ENCODE peak calls at places on chromosomes 6 and 20, in seven cellular contexts. B, N, G, E, H, L and J are unnamed samples.
A peak's percentile ranks its signal among the peaks of the same experiment; 100 is the strongest.

GRCh38 chr6:75283907-75284284 is 696 bp downstream of the TMEM30A start:
- DNase-seq in G (no peak), N (peak; percentile 20), E (no peak), L (no peak), B (no peak), H (peak; percentile 21), J (no peak)

GRCh38 chr20:49700411-49701185 is 13.1 kb downstream of the B4GALT5 start:
- DNase-seq in B (peak; percentile 86), H (no peak), N (no peak), L (no peak), E (peak; percentile 92), G (no peak), J (no peak)

GRCh38 chr6:122653094-122653493 is 42.9 kb downstream of the PKIB start:
- DNase-seq in G (no peak), E (no peak), L (no peak), B (no peak), H (peak; percentile 63), N (no peak), J (no peak)

GRCh38 chr6:106799008-106799952 is 169.9 kb downstream of the QRSL1 start:
- DNase-seq in L (no peak), B (peak; percentile 3), E (peak; percentile 73), H (peak; percentile 68), G (no peak), N (peak; percentile 10), J (no peak)

GRCh38 chr20:37315293-37316110 is 26.0 kb downstream of the MANBAL start:
- DNase-seq in H (no peak), L (no peak), E (peak; percentile 68), B (peak; percentile 76), G (no peak), N (no peak), J (no peak)

GRCh38 chr6:148608211-148608951 is 138.4 kb upstream of the UST start:
- DNase-seq in L (no peak), B (peak; percentile 39), N (no peak), G (no peak), E (no peak), H (no peak), J (no peak)

GRCh38 chr6:110256366-110256765 is 76.1 kb downstream of the CDC40 start:
- DNase-seq in G (no peak), H (no peak), B (no peak), L (no peak), E (no peak), N (no peak), J (no peak)

GRCh38 chr20:58693226-58694006 is 816 bp downstream of the NPEPL1 start:
- DNase-seq in B (no peak), G (no peak), L (no peak), E (no peak), N (no peak), H (peak; percentile 20), J (peak; percentile 45)

GRCh38 chr6:46437671-46438221 is 53.5 kb downstream of the RCAN2 start:
- DNase-seq in G (no peak), N (no peak), E (peak; percentile 78), L (no peak), H (no peak), B (no peak), J (no peak)

GRCh38 chr6:37321101-37321500 is 32.7 kb upstream of the RNF8 start:
- DNase-seq in E (no peak), B (no peak), G (no peak), H (no peak), N (no peak), L (no peak), J (no peak)

GRCh38 chr20:3084986-3085360 is 449 bp upstream of the AVP start:
- DNase-seq in L (no peak), N (no peak), E (no peak), G (no peak), H (no peak), B (no peak), J (no peak)

GRCh38 chr6:142902636-142903053 is 42.3 kb downstream of the HIVEP2 start:
- DNase-seq in H (peak; percentile 51), L (no peak), N (peak; percentile 78), E (peak; percentile 96), G (peak; percentile 50), B (peak; percentile 98), J (no peak)

GRCh38 chr6:108165714-108166663 is at the start of gene NR2E1:
- DNase-seq in L (no peak), G (no peak), E (peak; percentile 10), H (no peak), B (no peak), N (no peak), J (peak; percentile 71)

GRCh38 chr6:75568965-75569364 is 32.7 kb upstream of the SENP6 start:
- DNase-seq in N (no peak), L (no peak), H (no peak), B (no peak), E (no peak), G (no peak), J (no peak)

GRCh38 chr6:156777866-156778614 is 862 bp downstream of the ARID1B start:
- DNase-seq in H (peak; percentile 40), B (peak; percentile 48), G (peak; percentile 45), L (peak; percentile 7), N (peak; percentile 61), E (peak; percentile 74), J (peak; percentile 31)

GRCh38 chr20:14331671-14332070 is 5.7 kb downstream of the FLRT3 start:
- DNase-seq in E (no peak), H (no peak), L (no peak), G (no peak), N (no peak), B (no peak), J (no peak)

GRCh38 chr6:169794317-169795055 is 43.1 kb downstream of the ERMARD start:
- DNase-seq in H (peak; percentile 63), G (no peak), L (no peak), E (no peak), B (no peak), N (peak; percentile 2), J (no peak)

GRCh38 chr6:134020543-134020942 is 31.9 kb downstream of the SLC2A12 start:
- DNase-seq in G (no peak), E (no peak), H (no peak), N (no peak), L (no peak), B (no peak), J (no peak)

GRCh38 chr6:17276766-17277165 is 4.4 kb upstream of the RBM24 start:
- DNase-seq in N (no peak), H (no peak), L (no peak), E (peak; percentile 29), G (no peak), B (no peak), J (no peak)

GRCh38 chr6:21666788-21667681 is 73.5 kb downstream of the SOX4 start:
- DNase-seq in G (no peak), B (peak; percentile 11), E (no peak), N (peak; percentile 8), H (no peak), L (no peak), J (peak; percentile 61)

GRCh38 chr6:16930432-16930831 is 169.2 kb upstream of the ATXN1 start:
- DNase-seq in E (no peak), B (no peak), L (no peak), H (no peak), G (no peak), N (no peak), J (no peak)

GRCh38 chr6:6915813-6916547 is 191.8 kb upstream of the RREB1 start:
- DNase-seq in N (no peak), H (peak; percentile 37), B (peak; percentile 84), G (no peak), E (peak; percentile 66), L (no peak), J (no peak)

GRCh38 chr20:44650777-44651493 is 564 bp downstream of the ADA start:
- DNase-seq in L (no peak), H (peak; percentile 31), B (no peak), N (peak; percentile 54), G (no peak), E (no peak), J (no peak)

GRCh38 chr6:34027445-34027936 is 118.4 kb downstream of the GRM4 start:
- DNase-seq in N (peak; percentile 63), H (peak; percentile 44), G (peak; percentile 67), E (peak; percentile 65), B (peak; percentile 22), L (no peak), J (peak; percentile 85)

GRCh38 chr6:38634518-38634917 is 5.2 kb downstream of the BTBD9 start:
- DNase-seq in G (no peak), E (no peak), L (no peak), B (no peak), H (peak; percentile 21), N (no peak), J (no peak)

GRCh38 chr6:2296781-2297180 is 51.4 kb upstream of the GMDS start:
- DNase-seq in G (no peak), B (no peak), N (no peak), H (no peak), E (no peak), L (no peak), J (peak; percentile 16)

GRCh38 chr6:14742171-14742570 is 503.7 kb upstream of the JARID2 start:
- DNase-seq in N (no peak), E (no peak), G (no peak), H (no peak), L (no peak), B (no peak), J (no peak)

GRCh38 chr6:28258877-28259777 is at the start of gene NKAPL:
- DNase-seq in E (peak; percentile 72), H (peak; percentile 58), L (no peak), B (peak; percentile 86), G (peak; percentile 42), N (peak; percentile 53), J (peak; percentile 24)

GRCh38 chr6:163620670-163621330 is 206.3 kb downstream of the QKI start:
- DNase-seq in B (no peak), E (no peak), N (no peak), G (no peak), L (no peak), H (no peak), J (no peak)

GRCh38 chr6:138162104-138162946 is 586 bp downstream of the ARFGEF3 start:
- DNase-seq in B (no peak), E (peak; percentile 35), L (peak; percentile 6), N (no peak), H (peak; percentile 60), G (no peak), J (peak; percentile 42)

GRCh38 chr6:46284472-46284871 is 113.7 kb upstream of the ENPP5 start:
- DNase-seq in N (no peak), E (no peak), H (no peak), B (no peak), L (no peak), G (no peak), J (no peak)

GRCh38 chr20:5113615-5113986 is 6.2 kb downstream of the PCNA start:
- DNase-seq in N (no peak), L (no peak), B (no peak), H (no peak), E (no peak), G (no peak), J (no peak)